ENCODE peak calls at places on chromosome X, in eight cellular contexts. S, U, M, R, Y, B, E and F are unnamed samples.

GRCh38 chrX:24347871-24348270 is 12.6 kb upstream of the SUPT20HL1 start:
- DNase-seq in S (no peak), U (no peak), M (no peak), R (peak), Y (peak), B (no peak), E (peak), F (no peak)

GRCh38 chrX:135191838-135192237 is 20.6 kb upstream of the CT55 start:
- DNase-seq in S (no peak), U (no peak), M (no peak), R (no peak), Y (no peak), B (no peak), E (no peak), F (no peak)

GRCh38 chrX:10199212-10199611 is 42.4 kb downstream of the CLCN4 start:
- DNase-seq in S (no peak), U (no peak), M (peak), R (peak), Y (no peak), B (no peak), E (peak), F (no peak)

GRCh38 chrX:30488092-30488491 is 89.5 kb downstream of the TASL start:
- DNase-seq in S (no peak), U (no peak), M (peak), R (peak), Y (peak), B (no peak), E (peak), F (no peak)

GRCh38 chrX:106612403-106612789 is 618 bp downstream of the RADX start:
- DNase-seq in S (no peak), U (no peak), M (no peak), R (no peak), Y (no peak), B (peak), E (no peak), F (peak)

GRCh38 chrX:148422531-148422930 is 77.9 kb upstream of the AFF2 start:
- DNase-seq in S (no peak), U (no peak), M (peak), R (no peak), Y (peak), B (peak), E (no peak), F (peak)

GRCh38 chrX:48003367-48003757 is 427 bp downstream of the ZNF182 start:
- DNase-seq in S (no peak), U (no peak), M (no peak), R (no peak), Y (no peak), B (no peak), E (no peak), F (no peak)

GRCh38 chrX:23008431-23009099 is 8.8 kb downstream of the DDX53 start:
- DNase-seq in S (peak), U (no peak), M (peak), R (peak), Y (peak), B (no peak), E (peak), F (peak)

GRCh38 chrX:1009771-1010170 is 202.7 kb downstream of the CRLF2 start:
- DNase-seq in S (no peak), U (no peak), M (no peak), R (no peak), Y (no peak), B (no peak), E (no peak), F (no peak)

GRCh38 chrX:20364238-20364637 is 97.5 kb upstream of the RPS6KA3 start:
- DNase-seq in S (no peak), U (no peak), M (no peak), R (no peak), Y (no peak), B (no peak), E (no peak), F (no peak)

GRCh38 chrX:147646949-147647717 is 264.6 kb upstream of the FMR1 start:
- DNase-seq in S (no peak), U (no peak), M (no peak), R (no peak), Y (no peak), B (no peak), E (no peak), F (no peak)

GRCh38 chrX:118226060-118226428 is 109.4 kb upstream of the KLHL13 start:
- DNase-seq in S (peak), U (no peak), M (peak), R (peak), Y (peak), B (no peak), E (peak), F (no peak)

GRCh38 chrX:135295238-135295943 is 13.9 kb upstream of the ETDC start:
- DNase-seq in S (no peak), U (no peak), M (peak), R (peak), Y (peak), B (no peak), E (peak), F (peak)

GRCh38 chrX:118062048-118062789 is 54.4 kb downstream of the KLHL13 start:
- DNase-seq in S (no peak), U (no peak), M (no peak), R (no peak), Y (no peak), B (no peak), E (no peak), F (no peak)

GRCh38 chrX:84501798-84502628 is at the start of gene HDX:
- DNase-seq in S (peak), U (peak), M (peak), R (peak), Y (peak), B (peak), E (peak), F (peak)

DNA sequence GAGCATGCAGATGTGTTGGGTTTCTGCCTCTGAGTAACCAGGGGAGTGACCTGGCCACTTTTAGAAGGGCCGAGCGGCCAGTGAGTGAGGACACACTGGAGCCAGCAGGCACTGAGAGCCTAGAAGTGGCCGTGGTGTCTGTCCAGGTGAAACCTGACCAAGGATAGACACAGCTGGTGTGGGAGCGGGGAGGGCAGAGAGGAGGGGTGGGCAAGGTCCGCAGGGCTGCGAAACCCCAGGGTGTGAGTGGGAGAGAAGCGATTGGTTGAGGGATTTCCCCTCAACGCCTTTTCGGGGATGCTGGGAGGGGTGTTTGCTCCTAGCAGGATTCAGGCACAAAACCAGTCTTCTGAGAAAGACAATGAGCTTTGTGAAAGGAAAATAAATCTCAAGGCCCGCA is 33.2 kb upstream of the ARSD start:
- DNase-seq in S (no peak), U (no peak), M (no peak), R (no peak), Y (no peak), B (no peak), E (no peak), F (no peak)
- H3K4me3 ChIP-seq in S (no peak), U (no peak), M (no peak), R (no peak), Y (no peak), B (no peak), E (no peak), F (no peak)

DNA sequence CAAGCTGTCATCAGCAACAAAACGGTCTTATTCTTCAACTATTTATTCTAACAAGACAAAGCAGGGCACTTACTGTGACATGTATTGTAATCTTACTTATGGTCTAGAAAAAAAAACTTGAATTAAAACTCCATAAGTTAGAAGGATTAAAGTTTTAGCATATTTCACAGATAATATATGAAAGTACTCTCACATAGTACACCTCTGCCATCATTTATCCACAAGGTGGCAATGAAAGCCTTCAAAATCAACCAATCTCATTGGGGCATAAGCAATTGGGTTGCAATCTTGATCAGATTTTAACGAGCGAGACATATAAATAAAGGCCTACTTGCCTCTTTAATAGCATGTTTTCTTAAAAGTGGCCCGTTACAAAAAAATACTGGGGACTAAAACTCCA is 1382.9 kb downstream of the FAM133A start:
- DNase-seq in S (no peak), U (no peak), M (peak), R (peak), Y (peak), B (peak), E (peak), F (peak)
- TF ChIP-seq CTCF in S (no peak), U (no peak), M (peak), R (peak), Y (peak), B (peak), E (no peak), F (peak)

DNA sequence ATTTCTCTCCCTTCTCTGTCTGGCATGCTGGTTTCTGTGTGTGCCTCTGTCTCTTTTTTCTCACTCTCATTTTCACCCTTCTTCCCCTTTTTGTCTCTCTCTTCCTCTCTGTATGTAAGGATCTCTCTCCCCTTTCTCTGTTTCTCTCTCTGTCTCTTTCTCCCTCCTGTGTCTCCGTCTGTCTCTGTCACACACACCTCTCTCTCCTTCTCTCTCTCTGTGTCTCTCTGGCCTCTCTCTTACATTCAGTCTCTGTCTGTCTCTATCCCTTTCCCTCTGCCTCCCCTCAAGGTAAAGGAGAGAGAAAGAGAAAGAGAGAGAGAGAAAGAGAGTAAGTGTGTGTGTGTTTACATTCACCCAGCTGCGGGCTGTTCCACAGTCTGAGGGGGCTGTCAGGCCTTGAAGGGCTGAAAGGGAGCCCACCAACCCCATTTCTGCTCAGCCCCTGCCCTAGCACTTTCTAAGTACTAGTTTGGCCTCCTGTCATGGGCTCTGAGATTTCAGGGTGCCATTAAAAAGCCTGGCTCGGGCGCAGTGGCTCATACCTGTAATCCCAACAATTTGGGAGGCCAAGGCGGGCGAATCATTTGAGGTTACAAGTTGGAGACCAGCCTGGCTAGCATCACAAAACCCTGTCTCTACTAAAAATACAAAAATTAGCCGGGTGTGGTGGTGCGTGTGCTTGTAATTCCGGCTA is 9.6 kb upstream of the TSPYL2 start:
- DNase-seq in S (no peak), U (peak), M (no peak), R (no peak), Y (no peak), B (no peak), E (no peak), F (no peak)
- H3K4me3 ChIP-seq in S (peak), U (no peak), M (no peak), R (no peak), Y (no peak), B (no peak), E (no peak), F (no peak)

DNA sequence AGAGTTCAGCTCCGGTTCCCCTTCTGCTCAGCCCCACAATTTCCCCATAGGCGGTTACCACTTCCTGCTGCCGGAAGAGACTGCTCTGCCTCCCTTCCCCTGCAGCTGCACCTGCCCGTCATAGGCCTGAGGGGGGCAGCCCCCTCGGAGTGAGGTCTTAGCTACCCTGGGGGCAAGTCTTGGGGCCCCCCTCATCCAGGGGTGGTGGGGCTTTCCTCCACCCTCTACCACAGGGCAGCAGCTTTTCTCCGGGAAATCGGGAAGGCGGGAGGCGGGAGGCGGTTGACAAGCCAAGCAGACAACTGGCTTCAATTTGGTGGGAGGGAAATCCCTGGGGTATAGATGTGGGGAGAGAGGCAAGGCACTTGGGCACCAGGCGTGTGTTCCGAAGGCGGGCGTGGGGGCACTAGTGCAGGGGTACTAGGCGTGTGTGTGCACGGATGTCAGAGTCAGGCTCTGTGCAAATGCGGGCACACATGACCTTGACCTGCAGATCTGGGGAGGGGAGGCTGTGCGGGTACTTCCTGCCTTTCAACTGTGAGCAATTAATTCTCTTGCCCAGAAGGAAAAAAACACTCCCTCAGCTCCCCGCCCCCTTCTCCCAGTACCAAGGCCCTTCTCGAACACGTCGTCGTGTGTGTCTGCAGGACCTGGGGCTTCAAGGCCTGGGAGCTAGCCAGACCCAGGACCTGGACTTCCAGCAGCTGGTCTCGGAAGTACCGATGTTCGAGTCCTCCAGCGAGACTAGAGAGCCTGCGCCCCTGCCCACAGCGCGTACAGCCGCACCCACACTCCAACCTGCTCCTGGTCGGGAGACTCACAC is 1.0 kb upstream of the ARHGAP4 start:
- DNase-seq in S (no peak), U (no peak), M (peak), R (peak), Y (peak), B (peak), E (peak), F (no peak)
- TF ChIP-seq CTCF in S (no peak), U (no peak), M (no peak), R (no peak), Y (no peak), B (no peak), E (no peak), F (no peak)

DNA sequence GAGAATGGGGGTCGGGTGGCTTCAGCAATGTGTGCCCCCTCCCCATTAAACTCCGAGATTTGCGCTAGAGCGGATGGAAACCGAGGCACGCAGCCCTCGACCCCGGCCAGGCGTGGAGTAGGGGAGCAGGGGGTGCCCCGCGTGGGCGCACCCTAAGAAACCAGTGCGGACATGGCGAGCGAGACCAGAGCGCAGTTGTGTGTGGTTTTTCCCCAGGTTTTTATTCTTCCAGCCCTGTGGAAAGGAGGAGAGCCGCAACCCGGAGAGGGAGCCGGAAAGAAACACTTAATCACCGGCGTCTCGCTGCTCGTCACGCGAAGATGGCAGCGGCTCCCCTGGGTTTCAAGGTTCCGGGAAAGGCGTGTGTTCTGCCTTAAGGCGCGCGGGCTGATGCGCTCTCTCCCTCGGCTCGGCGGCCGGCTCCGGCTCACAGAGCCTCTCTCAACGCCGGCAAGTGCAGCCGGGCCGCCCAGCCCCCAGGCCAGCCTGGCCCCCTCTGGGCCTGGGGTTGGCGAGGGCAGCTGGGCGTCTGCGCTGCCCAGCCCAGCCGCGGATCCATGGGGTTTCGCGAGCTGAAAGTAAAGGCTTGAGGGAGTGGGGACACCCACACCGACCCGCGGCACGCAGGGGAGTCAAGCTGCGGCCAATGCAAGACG is 73.9 kb upstream of the BCOR start:
- DNase-seq in S (no peak), U (peak), M (no peak), R (peak), Y (peak), B (no peak), E (no peak), F (peak)
- H3K4me3 ChIP-seq in S (peak), U (peak), M (peak), R (peak), Y (peak), B (no peak), E (peak), F (peak)

DNA sequence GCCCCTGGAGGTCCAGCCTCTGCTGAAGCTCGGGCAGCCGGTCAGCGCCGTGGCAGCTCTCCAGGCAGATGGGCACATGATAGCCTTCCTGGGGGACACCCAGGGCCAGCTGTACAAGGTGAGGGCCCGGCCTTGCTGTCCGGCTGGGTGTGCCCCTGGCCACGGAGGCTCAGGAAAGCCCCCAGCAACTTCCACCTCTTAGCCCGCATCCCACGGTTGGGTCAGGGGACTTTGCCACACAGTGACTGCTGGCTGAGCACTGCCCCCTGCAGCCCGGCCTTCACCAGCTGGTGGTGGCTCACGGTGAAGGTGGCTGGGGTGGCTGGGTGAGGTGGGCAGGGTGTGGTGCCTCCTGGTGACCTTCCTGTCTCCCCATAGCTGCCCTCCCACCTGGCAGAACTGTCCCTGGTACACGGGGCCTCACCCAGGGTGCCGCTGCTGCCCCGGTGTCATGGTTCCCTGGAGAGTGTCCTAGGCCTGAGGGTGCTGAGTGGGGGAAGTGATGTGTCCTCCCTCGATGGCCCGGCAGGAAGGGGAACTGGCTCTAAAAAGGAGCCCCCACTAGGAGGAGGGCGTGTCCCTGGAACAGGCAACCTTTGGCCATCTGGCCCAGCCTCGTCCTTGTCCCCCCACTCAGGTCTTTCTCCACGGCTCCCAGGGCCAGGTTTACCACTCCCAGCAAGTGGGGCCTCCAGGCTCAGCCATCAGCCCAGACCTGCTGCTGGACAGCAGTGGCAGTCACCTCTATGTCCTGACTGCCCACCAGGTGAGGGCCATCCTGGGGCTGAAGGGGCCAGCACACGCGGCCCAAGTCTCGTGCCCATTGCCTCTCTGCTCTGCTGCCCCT is 4.5 kb downstream of the PLXNB3 start:
- DNase-seq in S (no peak), U (peak), M (no peak), R (no peak), Y (no peak), B (no peak), E (no peak), F (no peak)
- TF ChIP-seq CTCF in S (no peak), U (no peak), M (no peak), R (no peak), Y (no peak), B (no peak), E (no peak), F (no peak)